ENCODE peak calls at places on chromosomes 16 and 17, in seven cellular contexts. Y is adrenal gland, Q is uterus, R is heart left ventricle, Z is sigmoid colon, C is stomach, X is testis. W is an unnamed sample.

GRCh38 chr17:74180336-74180735 is 23.1 kb upstream of the RPL38 start:
- DNase-seq in Y (no peak), C (no peak), Z (no peak), R (no peak), Q (no peak), X (no peak), W (no peak)

GRCh38 chr16:70522216-70523000 is 946 bp downstream of the COG4 start:
- DNase-seq in C (no peak), X (no peak), Y (no peak), Z (no peak), R (no peak), Q (no peak), W (no peak)

GRCh38 chr17:8611671-8612298 is 18.7 kb downstream of the MYH10 start:
- DNase-seq in Z (no peak), Y (no peak), X (no peak), R (no peak), Q (no peak), C (no peak), W (no peak)

GRCh38 chr17:31517524-31517923 is 126.0 kb downstream of the RAB11FIP4 start:
- DNase-seq in Y (no peak), X (no peak), R (no peak), C (no peak), Z (no peak), Q (no peak), W (no peak)

GRCh38 chr17:4497101-4497824 is 1.4 kb upstream of the SPNS2 start:
- DNase-seq in C (no peak), Z (no peak), R (no peak), Q (no peak), Y (peak; percentile 66), X (no peak), W (peak; percentile 90)

GRCh38 chr16:88911148-88911945 is 44.9 kb upstream of the PABPN1L start:
- DNase-seq in R (no peak), Z (no peak), Y (no peak), X (no peak), C (no peak), Q (no peak), W (no peak)

GRCh38 chr16:1003551-1004347 is 22.2 kb downstream of the SOX8 start:
- DNase-seq in Z (no peak), R (no peak), X (no peak), C (no peak), Y (no peak), Q (no peak), W (no peak)

GRCh38 chr17:44785921-44786320 is 27.1 kb downstream of the ADAM11 start:
- DNase-seq in Q (no peak), C (no peak), Y (no peak), R (no peak), X (no peak), Z (no peak), W (no peak)

GRCh38 chr17:4914009-4914408 is 11.1 kb upstream of the CHRNE start:
- DNase-seq in Q (no peak), Y (no peak), C (no peak), R (no peak), X (peak; percentile 79), Z (no peak), W (peak; percentile 62)

GRCh38 chr17:51032850-51033249 is 87.8 kb downstream of the SPAG9 start:
- DNase-seq in Y (no peak), X (no peak), Q (no peak), C (no peak), R (no peak), Z (no peak), W (no peak)

GRCh38 chr17:2695243-2695960 is 16.2 kb downstream of the CLUH start:
- DNase-seq in Y (no peak), X (peak; percentile 10), R (no peak), Q (no peak), C (peak; percentile 16), Z (peak; percentile 48), W (peak; percentile 47)

GRCh38 chr17:19590912-19591551 is 57.4 kb downstream of the SLC47A1 start:
- DNase-seq in Y (no peak), Q (no peak), Z (no peak), X (no peak), R (no peak), C (no peak), W (no peak)

GRCh38 chr16:89012622-89012995 is 35.6 kb upstream of the CBFA2T3 start:
- DNase-seq in Z (no peak), Y (no peak), C (no peak), Q (no peak), X (no peak), R (no peak), W (no peak)

GRCh38 chr16:526181-527014 is 1.1 kb upstream of the CAPN15 start:
- DNase-seq in R (peak; percentile 75), Y (peak; percentile 62), C (peak; percentile 69), X (peak; percentile 61), Q (no peak), Z (peak; percentile 77), W (no peak)

GRCh38 chr17:49928126-49928800 is 40.7 kb upstream of the DLX4 start:
- DNase-seq in C (no peak), R (no peak), Y (no peak), Q (no peak), X (no peak), Z (no peak), W (no peak)

GRCh38 chr16:15954814-15955151 is 5.4 kb downstream of the ABCC1 start:
- DNase-seq in Z (no peak), X (no peak), Y (no peak), R (peak; percentile 47), C (no peak), Q (no peak), W (no peak)

GRCh38 chr16:54928421-54929089 is 2.1 kb upstream of the IRX5 start:
- DNase-seq in R (peak; percentile 88), Q (peak; percentile 51), X (peak; percentile 62), Y (peak; percentile 67), Z (no peak), C (peak; percentile 77), W (peak; percentile 70)

GRCh38 chr17:58679263-58680037 is 12.4 kb downstream of the TEX14 start:
- DNase-seq in C (no peak), Z (no peak), Y (no peak), R (no peak), Q (no peak), X (no peak), W (no peak)

GRCh38 chr16:24758986-24759385 is 29.5 kb downstream of the TNRC6A start:
- DNase-seq in X (no peak), Z (no peak), Q (no peak), C (no peak), R (no peak), Y (no peak), W (no peak)

GRCh38 chr16:117381-118365 is 20.8 kb downstream of the NPRL3 start:
- DNase-seq in Q (no peak), R (peak; percentile 57), C (peak; percentile 73), Z (no peak), Y (peak; percentile 61), X (peak; percentile 56), W (peak; percentile 79)

GRCh38 chr16:4489030-4489429 is 12.8 kb downstream of the HMOX2 start:
- DNase-seq in Z (no peak), C (no peak), X (no peak), Q (no peak), R (no peak), Y (peak; percentile 40), W (no peak)

GRCh38 chr17:79126139-79126538 is 51.5 kb downstream of the ENGASE start:
- DNase-seq in Z (no peak), X (no peak), C (peak; percentile 26), R (peak; percentile 42), Y (peak; percentile 13), Q (no peak), W (no peak)

DNA sequence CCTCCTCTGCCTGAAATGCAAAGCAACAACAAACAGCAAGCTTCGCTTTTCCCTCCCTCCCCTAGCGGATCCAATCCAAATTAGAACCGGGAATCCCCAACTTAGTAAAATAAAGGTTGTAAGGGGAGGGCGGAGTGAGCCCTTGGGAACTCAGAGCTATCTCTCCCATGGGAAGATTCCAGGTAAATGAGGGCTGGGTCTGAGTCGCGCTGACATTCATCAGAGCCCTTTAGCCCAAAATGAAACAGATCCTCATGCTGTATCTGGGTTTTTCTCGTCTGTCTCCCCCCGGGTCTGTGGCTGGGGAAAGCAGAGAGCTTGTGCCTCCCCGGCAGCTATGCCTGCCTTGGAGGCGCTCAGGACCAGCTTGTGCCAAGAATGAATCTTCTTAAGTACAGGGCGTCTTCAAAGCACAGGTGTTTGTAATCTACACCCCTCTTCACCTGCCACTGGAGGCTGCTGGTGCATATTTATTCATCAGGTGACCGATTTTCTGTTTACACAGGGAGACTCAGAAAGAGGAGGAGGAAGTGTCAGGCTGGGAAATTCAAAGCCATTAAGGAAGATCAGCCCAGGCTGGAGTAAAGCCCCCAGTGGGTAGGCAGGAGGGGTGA is 55.0 kb upstream of the GSE1 start:
- DNase-seq in X (no peak), Y (no peak), Z (no peak), C (peak; percentile 61), R (peak; percentile 20), Q (no peak), W (no peak)
- TF ChIP-seq POLR2A in X (no peak), Y (no peak), Z (no peak), C (no peak), R (no peak), Q (no peak), W (no peak)

DNA sequence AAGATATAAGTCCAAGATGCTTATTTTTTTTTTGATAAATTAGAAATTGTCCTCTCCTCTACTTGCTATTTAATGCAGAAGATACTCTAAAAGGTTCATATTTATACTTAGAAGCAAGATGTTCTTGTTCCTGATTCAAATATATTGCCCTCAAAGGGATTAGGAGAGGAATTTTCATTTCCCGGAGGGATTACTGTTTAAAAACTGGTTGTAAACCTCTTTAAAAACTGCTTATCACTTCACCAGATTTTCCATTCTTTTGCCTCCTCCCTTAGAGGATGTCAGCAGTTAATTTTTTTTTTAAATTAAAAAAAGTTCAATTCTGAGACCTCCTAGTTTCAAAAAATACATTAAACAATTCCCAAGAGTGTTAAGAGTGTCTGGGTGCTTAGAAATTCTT is 2.8 kb downstream of the TENT4B start:
- DNase-seq in R (no peak), Q (no peak), Z (no peak), X (no peak), Y (no peak), C (no peak), W (no peak)
- H3K27ac ChIP-seq in R (no peak overlapping the region), Q (peak overlapping the region; percentile 16), Z (peak overlapping the region; percentile 89), X (no peak overlapping the region), Y (no peak overlapping the region), C (peak overlapping the region; percentile 92), W (peak overlapping the region; percentile 57)

DNA sequence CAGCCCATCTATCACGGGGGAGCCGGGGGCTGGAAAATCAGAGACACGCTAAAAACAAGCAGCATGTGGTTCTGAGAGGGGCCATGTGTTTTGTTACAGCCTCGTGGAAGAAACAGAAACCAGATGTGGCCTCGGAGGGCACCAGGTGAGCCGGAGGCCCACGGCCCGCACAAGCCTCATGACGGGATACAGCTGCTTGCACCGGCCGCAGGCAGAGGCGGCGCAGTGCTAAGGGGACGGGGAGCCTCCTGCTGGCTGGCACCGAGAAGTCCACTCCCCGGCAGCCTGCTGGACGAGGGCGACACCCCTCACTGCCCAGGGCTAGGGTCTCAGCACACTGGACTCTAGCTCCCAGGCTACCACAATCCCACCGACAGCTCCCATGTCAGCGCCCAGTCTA is 19.2 kb downstream of the NDUFAF8 start:
- DNase-seq in X (no peak), C (no peak), Y (no peak), Z (no peak), R (no peak), Q (no peak), W (no peak)
- TF ChIP-seq CTCF in X (no peak), C (no peak), Y (no peak), Z (no peak), R (no peak), Q (no peak), W (no peak)

GRCh38 chr17:33371377-33371776 is 78.3 kb upstream of the ASIC2 start:
- DNase-seq in R (no peak), Q (no peak), Z (no peak), Y (no peak), C (no peak), X (no peak), W (no peak)
- TF ChIP-seq POLR2A in R (no peak), Q (no peak), Z (no peak), Y (no peak), C (no peak), X (no peak), W (no peak)